ENCODE peak calls at places on chromosomes 7 and 10, in seven cellular contexts. M, G, L, Z, Y, D and S are unnamed samples.

GRCh38 chr10:120612756-120613155 is 155.7 kb downstream of the PLPP4 start:
- DNase-seq in M (no peak), G (no peak), L (no peak), Z (no peak), Y (no peak), D (peak), S (no peak)

GRCh38 chr7:138097064-138097741 is 20.9 kb downstream of the AKR1D1 start:
- DNase-seq in M (no peak), G (no peak), L (no peak), Z (no peak), Y (peak), D (peak), S (peak)

GRCh38 chr10:88979153-88979562 is 11.4 kb upstream of the FAS start:
- DNase-seq in M (peak), G (no peak), L (peak), Z (no peak), Y (peak), D (no peak), S (peak)

GRCh38 chr7:25995893-25996529 is 156.0 kb upstream of the NFE2L3 start:
- DNase-seq in M (no peak), G (no peak), L (no peak), Z (no peak), Y (no peak), D (no peak), S (no peak)

GRCh38 chr7:19117081-19117869 is at the start of gene TWIST1:
- DNase-seq in M (peak), G (peak), L (peak), Z (peak), Y (peak), D (no peak), S (peak)

GRCh38 chr7:45185028-45185863 is 27.7 kb downstream of the RAMP3 start:
- DNase-seq in M (peak), G (no peak), L (no peak), Z (peak), Y (no peak), D (no peak), S (peak)

GRCh38 chr10:23779287-23779686 is 340.4 kb downstream of the OTUD1 start:
- DNase-seq in M (no peak), G (no peak), L (no peak), Z (no peak), Y (no peak), D (no peak), S (no peak)

GRCh38 chr10:42999385-43000020 is 77.4 kb upstream of the RET start:
- DNase-seq in M (no peak), G (no peak), L (peak), Z (no peak), Y (no peak), D (no peak), S (no peak)

GRCh38 chr10:4409281-4409680 is 416.7 kb upstream of the AKR1E2 start:
- DNase-seq in M (no peak), G (no peak), L (no peak), Z (no peak), Y (no peak), D (no peak), S (no peak)

GRCh38 chr7:134891262-134892001 is 94.9 kb upstream of the AGBL3 start:
- DNase-seq in M (peak), G (peak), L (peak), Z (peak), Y (peak), D (no peak), S (peak)

GRCh38 chr7:881441-882234 is 5.3 kb downstream of the GET4 start:
- DNase-seq in M (no peak), G (no peak), L (no peak), Z (no peak), Y (no peak), D (no peak), S (peak)

GRCh38 chr7:87497482-87497881 is 22.0 kb upstream of the ABCB4 start:
- DNase-seq in M (no peak), G (no peak), L (no peak), Z (no peak), Y (no peak), D (no peak), S (no peak)

GRCh38 chr7:75054744-75055527 is 18.7 kb downstream of the RCC1L start:
- DNase-seq in M (peak), G (no peak), L (peak), Z (no peak), Y (no peak), D (peak), S (peak)

GRCh38 chr7:132536646-132537395 is 39.4 kb downstream of the PLXNA4 start:
- DNase-seq in M (no peak), G (no peak), L (no peak), Z (no peak), Y (no peak), D (peak), S (no peak)

GRCh38 chr7:7452652-7453051 is 83.0 kb downstream of the COL28A1 start:
- DNase-seq in M (no peak), G (no peak), L (no peak), Z (no peak), Y (no peak), D (no peak), S (no peak)

GRCh38 chr7:98281757-98282652 is 519 bp downstream of the BRI3 start:
- DNase-seq in M (peak), G (peak), L (peak), Z (no peak), Y (peak), D (peak), S (peak)

GRCh38 chr10:3045471-3046209 is 21.7 kb upstream of the PFKP start:
- DNase-seq in M (no peak), G (no peak), L (peak), Z (no peak), Y (peak), D (peak), S (peak)

GRCh38 chr10:103171278-103171677 is 21.8 kb downstream of the NT5C2 start:
- DNase-seq in M (no peak), G (no peak), L (no peak), Z (no peak), Y (no peak), D (peak), S (no peak)

GRCh38 chr10:113053881-113054280 is 103.8 kb downstream of the TCF7L2 start:
- DNase-seq in M (no peak), G (no peak), L (no peak), Z (no peak), Y (no peak), D (peak), S (no peak)

GRCh38 chr10:4137299-4137698 is 352.3 kb upstream of the KLF6 start:
- DNase-seq in M (no peak), G (no peak), L (no peak), Z (no peak), Y (no peak), D (no peak), S (no peak)

GRCh38 chr7:150383710-150384397 is 4.7 kb downstream of the ZNF775 start:
- DNase-seq in M (peak), G (peak), L (peak), Z (no peak), Y (peak), D (no peak), S (peak)

GRCh38 chr7:149053885-149054284 is 25.6 kb upstream of the PDIA4 start:
- DNase-seq in M (no peak), G (no peak), L (no peak), Z (no peak), Y (no peak), D (no peak), S (no peak)

GRCh38 chr10:130974171-130974570 is 337.4 kb downstream of the TCERG1L start:
- DNase-seq in M (no peak), G (no peak), L (no peak), Z (no peak), Y (no peak), D (no peak), S (no peak)

GRCh38 chr7:31493714-31494181 is 20.1 kb upstream of the ITPRID1 start:
- DNase-seq in M (no peak), G (no peak), L (no peak), Z (no peak), Y (no peak), D (no peak), S (no peak)

DNA sequence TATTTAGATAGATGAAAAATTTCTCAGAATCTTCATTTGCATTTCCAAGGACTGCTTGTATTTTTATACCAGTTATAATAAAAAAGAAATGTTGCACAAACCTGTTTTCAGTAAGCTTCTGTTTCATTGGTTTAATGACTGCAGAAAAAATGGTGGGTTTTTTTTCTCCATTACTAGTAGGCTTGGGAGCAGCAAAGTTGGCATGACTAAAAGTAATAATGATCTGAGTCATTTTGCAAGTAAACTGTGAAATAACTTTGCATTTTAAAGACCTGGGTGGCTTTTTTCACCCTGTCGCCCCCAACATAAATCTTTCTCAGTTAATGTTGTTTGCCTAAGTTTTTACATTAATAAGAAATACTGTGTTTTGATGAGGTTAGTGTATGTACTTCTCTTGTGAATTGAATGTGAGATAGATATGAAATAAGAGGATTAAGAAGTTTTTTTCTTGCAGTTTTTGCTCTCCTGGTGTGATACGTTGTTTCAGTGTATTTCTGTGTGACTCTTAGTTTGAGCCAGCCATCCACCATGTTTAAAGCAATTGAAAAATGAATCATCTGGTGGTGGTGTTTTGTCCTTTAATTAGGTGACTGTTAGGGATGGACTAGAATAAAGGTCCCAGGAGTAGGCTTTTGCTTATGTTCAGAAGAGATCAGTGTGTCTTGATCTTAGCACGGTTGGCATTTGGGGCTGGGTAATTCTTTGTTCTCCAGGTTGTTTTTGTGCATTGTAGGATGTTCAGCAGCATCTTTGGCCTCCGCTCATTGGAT is 1.8 kb downstream of the GNAI1 start:
- DNase-seq in M (no peak), G (no peak), L (no peak), Z (no peak), Y (no peak), D (peak), S (no peak)
- H3K4me3 ChIP-seq in M (peak), G (peak), L (peak), Z (peak), Y (peak), D (peak), S (no peak)

GRCh38 chr7:84336303-84336702 is 141.7 kb upstream of the SEMA3A start:
- DNase-seq in M (no peak), G (no peak), L (no peak), Z (no peak), Y (no peak), D (no peak), S (no peak)
- H3K27ac ChIP-seq in M (no peak), G (no peak), L (no peak), Z (no peak), Y (no peak), D (no peak), S (no peak)

DNA sequence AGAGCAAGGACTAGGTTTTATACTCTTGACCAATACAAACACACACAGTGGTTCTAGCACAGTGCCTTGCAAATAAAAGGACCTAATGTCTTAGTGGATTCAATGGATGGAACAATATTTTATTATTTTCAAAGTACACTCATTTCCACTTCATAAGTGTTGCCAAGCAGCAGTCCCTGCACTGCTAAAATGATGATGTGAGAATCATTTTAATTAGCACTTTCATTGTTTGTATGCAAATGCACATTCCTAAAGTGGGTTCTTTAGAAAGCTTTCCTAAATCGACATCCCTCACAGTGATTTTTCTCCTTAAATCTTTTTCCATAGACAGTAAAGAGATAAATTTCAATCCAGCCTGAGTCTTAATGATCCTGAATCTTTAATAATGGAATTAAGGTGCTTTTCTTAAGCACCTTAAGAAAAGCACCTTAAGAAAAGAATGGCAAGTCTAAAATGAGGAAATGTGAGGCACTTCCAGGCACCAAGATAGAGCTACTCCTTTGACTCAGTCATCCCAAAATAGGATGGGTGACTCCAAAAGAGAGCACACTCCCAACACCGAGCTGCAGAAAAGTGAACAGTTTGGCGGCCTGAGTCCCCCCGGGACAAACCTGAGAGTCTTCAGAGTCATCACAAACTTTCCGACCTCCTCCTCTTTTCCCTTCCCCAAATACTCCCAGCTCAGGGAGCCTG is 84.5 kb downstream of the SORBS1 start:
- DNase-seq in M (no peak), G (no peak), L (no peak), Z (no peak), Y (no peak), D (no peak), S (no peak)
- TF ChIP-seq POLR2A in M (no peak), G (no peak), L (no peak), Z (no peak), Y (no peak), D (no peak), S (no peak)

DNA sequence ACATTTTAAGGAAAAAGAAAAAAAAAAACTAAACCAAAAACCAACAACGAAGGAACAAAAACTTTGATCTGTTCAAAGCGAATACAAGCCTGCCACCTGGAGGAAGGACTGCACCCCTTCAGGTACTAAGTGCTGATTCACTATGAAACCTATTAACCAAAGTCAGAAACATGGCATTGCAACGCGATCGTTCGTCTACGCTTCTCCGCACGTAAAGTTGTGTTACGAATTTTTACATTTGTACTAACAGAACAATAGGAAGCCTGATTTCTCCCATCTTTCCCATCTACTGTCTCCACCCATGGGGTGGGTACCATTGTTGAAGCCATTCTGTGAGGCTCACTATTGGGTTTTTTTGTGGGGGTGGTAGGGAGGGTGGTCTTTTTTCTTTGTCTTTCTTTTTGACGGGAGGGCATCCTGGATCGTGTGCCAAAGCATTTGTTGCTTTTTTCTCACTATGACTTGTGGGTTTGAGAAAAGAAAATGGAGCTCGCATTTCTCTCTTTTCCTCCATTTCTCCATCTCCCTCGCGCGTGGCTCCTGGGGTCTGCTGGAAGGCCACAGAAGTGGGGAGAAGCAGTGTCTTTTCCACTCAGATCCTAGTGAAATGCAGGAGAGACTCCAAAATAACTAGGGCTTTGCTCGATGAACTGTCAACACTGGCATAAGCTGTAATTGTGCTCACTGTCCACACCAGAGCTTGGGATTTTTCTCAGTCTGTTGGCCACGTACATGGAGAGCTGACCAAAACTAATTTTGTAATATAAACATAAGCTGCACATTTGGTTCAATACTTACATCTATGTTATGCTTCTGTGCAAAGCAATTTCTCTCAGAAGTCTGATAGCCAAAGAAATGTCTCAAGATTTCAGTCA is 100.9 kb upstream of the YAE1 start:
- DNase-seq in M (peak), G (no peak), L (peak), Z (no peak), Y (peak), D (peak), S (peak)
- H3K4me3 ChIP-seq in M (peak), G (peak), L (no peak), Z (no peak), Y (no peak), D (no peak), S (no peak)

GRCh38 chr7:22152690-22153089 is 204.3 kb downstream of the RAPGEF5 start:
- DNase-seq in M (no peak), G (no peak), L (no peak), Z (no peak), Y (no peak), D (no peak), S (no peak)
- H3K27ac ChIP-seq in M (no peak), G (peak), L (no peak), Z (no peak), Y (no peak), D (no peak), S (no peak)